ENCODE peak calls at places on chromosomes 13 and 19, in six cellular contexts. One of them, this sample, is unnamed.

GRCh38 chr19:47133021-47133471 is 2.4 kb downstream of the SAE1 start:
- DNase-seq in NCI-H460: no peak
- DNase-seq in Calu3: no peak
- DNase-seq in H7: no peak
- DNase-seq in effector CD4-positive, alpha-beta T cell: no peak
- DNase-seq in HEK293T: no peak
- DNase-seq in this sample: no peak

GRCh38 chr13:24216176-24216575 is 55.7 kb downstream of the SPATA13 start:
- DNase-seq in NCI-H460: no peak
- DNase-seq in Calu3: no peak
- DNase-seq in H7: no peak
- DNase-seq in effector CD4-positive, alpha-beta T cell: no peak
- DNase-seq in HEK293T: no peak
- DNase-seq in this sample: no peak

GRCh38 chr19:39679791-39680168 is 24.1 kb downstream of the LGALS16 start:
- DNase-seq in NCI-H460: no peak
- DNase-seq in Calu3: no peak
- DNase-seq in H7: no peak
- DNase-seq in effector CD4-positive, alpha-beta T cell: no peak
- DNase-seq in HEK293T: no peak
- DNase-seq in this sample: no peak

GRCh38 chr19:29014857-29015436 is 198.0 kb downstream of the UQCRFS1 start:
- DNase-seq in NCI-H460: no peak
- DNase-seq in Calu3: no peak
- DNase-seq in H7: no peak
- DNase-seq in effector CD4-positive, alpha-beta T cell: no peak
- DNase-seq in HEK293T: no peak
- DNase-seq in this sample: no peak

GRCh38 chr19:35042056-35042730 is 672 bp downstream of the HPN start:
- DNase-seq in NCI-H460: no peak
- DNase-seq in Calu3: no peak
- DNase-seq in H7: peak; percentile 58
- DNase-seq in effector CD4-positive, alpha-beta T cell: no peak
- DNase-seq in HEK293T: no peak
- DNase-seq in this sample: no peak

GRCh38 chr13:98997738-98998641 is 20.1 kb upstream of the DOCK9 start:
- DNase-seq in NCI-H460: no peak
- DNase-seq in Calu3: no peak
- DNase-seq in H7: no peak
- DNase-seq in effector CD4-positive, alpha-beta T cell: no peak
- DNase-seq in HEK293T: no peak
- DNase-seq in this sample: peak; percentile 18

GRCh38 chr13:53782400-53783030 is 753.9 kb downstream of the OLFM4 start:
- DNase-seq in NCI-H460: peak; percentile 54
- DNase-seq in Calu3: peak; percentile 19
- DNase-seq in H7: peak; percentile 40
- DNase-seq in effector CD4-positive, alpha-beta T cell: no peak
- DNase-seq in HEK293T: peak; percentile 46
- DNase-seq in this sample: no peak

GRCh38 chr13:114110091-114110829 is 22.2 kb downstream of the RASA3 start:
- DNase-seq in NCI-H460: no peak
- DNase-seq in Calu3: no peak
- DNase-seq in H7: peak; percentile 90
- DNase-seq in effector CD4-positive, alpha-beta T cell: peak; percentile 70
- DNase-seq in HEK293T: no peak
- DNase-seq in this sample: peak; percentile 51

GRCh38 chr13:105278797-105279425 is 1256.6 kb downstream of the EFNB2 start:
- DNase-seq in NCI-H460: no peak
- DNase-seq in Calu3: no peak
- DNase-seq in H7: peak; percentile 28
- DNase-seq in effector CD4-positive, alpha-beta T cell: no peak
- DNase-seq in HEK293T: no peak
- DNase-seq in this sample: no peak